ENCODE peak calls at places on chromosomes 7 and 10, in nine cellular contexts. W, D, G, V, O, B, L, R and Q are unnamed samples.

GRCh38 chr7:77665161-77665560 is 31.1 kb upstream of the RSBN1L start:
- DNase-seq in D (no peak), O (no peak), L (no peak), R (no peak), W (no peak), G (no peak), B (no peak), V (no peak), Q (no peak)

GRCh38 chr10:123747426-123747825 is 81.3 kb downstream of the GPR26 start:
- DNase-seq in B (no peak), D (no peak), G (no peak), R (no peak), W (no peak), V (no peak), O (no peak), L (no peak), Q (no peak)

GRCh38 chr7:11642841-11643240 is 189.2 kb downstream of the THSD7A start:
- DNase-seq in V (no peak), G (no peak), W (no peak), O (no peak), B (no peak), L (no peak), D (no peak), R (no peak), Q (no peak)

GRCh38 chr10:66924674-66925345 is 1.0 kb upstream of the LRRTM3 start:
- DNase-seq in B (no peak), O (no peak), D (no peak), R (no peak), G (no peak), L (no peak), W (no peak), V (no peak), Q (no peak)

GRCh38 chr7:138907438-138907837 is 73.8 kb downstream of the KIAA1549 start:
- DNase-seq in R (no peak), V (no peak), B (no peak), O (no peak), G (no peak), D (no peak), L (no peak), W (no peak), Q (no peak)

GRCh38 chr10:20281579-20281978 is 465.3 kb downstream of the PLXDC2 start:
- DNase-seq in L (no peak), G (no peak), W (no peak), R (no peak), O (no peak), B (no peak), D (no peak), V (no peak), Q (no peak)

GRCh38 chr10:13658256-13658655 is 71.5 kb downstream of the PRPF18 start:
- DNase-seq in O (no peak), G (no peak), L (no peak), D (no peak), V (no peak), W (no peak), R (no peak), B (no peak), Q (no peak)

GRCh38 chr7:129828989-129829676 is 123.6 kb downstream of the UBE2H start:
- DNase-seq in G (no peak), R (no peak), D (no peak), O (no peak), W (no peak), L (no peak), B (no peak), V (no peak), Q (no peak)

GRCh38 chr10:2650328-2650727 is 417.0 kb upstream of the PFKP start:
- DNase-seq in R (no peak), D (no peak), L (no peak), G (no peak), O (no peak), W (no peak), B (no peak), V (no peak), Q (no peak)

GRCh38 chr10:37638569-37638968 is 218.8 kb downstream of the ZNF248 start:
- DNase-seq in R (no peak), O (no peak), W (no peak), G (no peak), L (no peak), D (no peak), B (no peak), V (no peak), Q (no peak)

GRCh38 chr10:29559996-29560395 is 74.8 kb downstream of the SVIL start:
- DNase-seq in D (no peak), V (no peak), O (no peak), R (no peak), G (no peak), W (no peak), B (no peak), L (peak), Q (no peak)

GRCh38 chr7:19958309-19958896 is 185.0 kb upstream of the TMEM196 start:
- DNase-seq in L (peak), B (no peak), D (no peak), V (peak), W (no peak), O (no peak), R (no peak), G (no peak), Q (no peak)

GRCh38 chr7:26237035-26237807 is 35.7 kb downstream of the CBX3 start:
- DNase-seq in W (no peak), O (no peak), L (no peak), R (no peak), D (no peak), G (no peak), B (no peak), V (no peak), Q (no peak)